ENCODE peak calls at places on chromosomes 3 and 15, in five cellular contexts. A, X, R, I and M are unnamed samples.

GRCh38 chr3:50130436-50130835 is 24.7 kb upstream of the SEMA3F start:
- DNase-seq in R (no peak), X (peak; percentile 32), I (no peak), A (no peak), M (no peak)

GRCh38 chr3:137079572-137079971 is 121.8 kb downstream of the IL20RB start:
- DNase-seq in I (no peak), X (no peak), R (no peak), A (no peak), M (no peak)

GRCh38 chr3:39349080-39349479 is 19.6 kb downstream of the CCR8 start:
- DNase-seq in R (no peak), A (no peak), X (no peak), I (no peak), M (no peak)

GRCh38 chr3:26712211-26713026 is 89.8 kb downstream of the LRRC3B start:
- DNase-seq in I (no peak), R (peak; percentile 5), X (no peak), A (no peak), M (no peak)

GRCh38 chr3:108838411-108838810 is 15.8 kb downstream of the TRAT1 start:
- DNase-seq in R (no peak), X (no peak), A (no peak), I (no peak), M (no peak)

GRCh38 chr3:192365571-192365970 is 361.8 kb downstream of the FGF12 start:
- DNase-seq in I (no peak), A (no peak), R (no peak), X (no peak), M (no peak)

GRCh38 chr3:156535162-156535627 is 19.7 kb downstream of the SSR3 start:
- DNase-seq in X (no peak), R (no peak), I (no peak), A (peak; percentile 60), M (peak; percentile 53)

GRCh38 chr3:46989146-46989810 is 9.8 kb downstream of the NBEAL2 start:
- DNase-seq in A (no peak), R (no peak), X (peak; percentile 88), I (no peak), M (no peak)

GRCh38 chr3:73614385-73614784 is 10.4 kb downstream of the PDZRN3 start:
- DNase-seq in X (no peak), A (no peak), R (no peak), I (no peak), M (no peak)

GRCh38 chr3:190807719-190808375 is 54.6 kb downstream of the GMNC start:
- DNase-seq in A (peak; percentile 72), I (no peak), X (no peak), R (no peak), M (no peak)

GRCh38 chr3:119669906-119670570 is 7.2 kb downstream of the COX17 start:
- DNase-seq in I (no peak), A (no peak), X (no peak), R (no peak), M (no peak)

GRCh38 chr15:48459571-48460461 is 128.6 kb downstream of the DUT start:
- DNase-seq in A (no peak), I (no peak), X (no peak), R (no peak), M (no peak)

GRCh38 chr3:162517110-162517509 is 1020.5 kb downstream of the OTOL1 start:
- DNase-seq in A (no peak), R (no peak), I (no peak), X (no peak), M (no peak)

DNA sequence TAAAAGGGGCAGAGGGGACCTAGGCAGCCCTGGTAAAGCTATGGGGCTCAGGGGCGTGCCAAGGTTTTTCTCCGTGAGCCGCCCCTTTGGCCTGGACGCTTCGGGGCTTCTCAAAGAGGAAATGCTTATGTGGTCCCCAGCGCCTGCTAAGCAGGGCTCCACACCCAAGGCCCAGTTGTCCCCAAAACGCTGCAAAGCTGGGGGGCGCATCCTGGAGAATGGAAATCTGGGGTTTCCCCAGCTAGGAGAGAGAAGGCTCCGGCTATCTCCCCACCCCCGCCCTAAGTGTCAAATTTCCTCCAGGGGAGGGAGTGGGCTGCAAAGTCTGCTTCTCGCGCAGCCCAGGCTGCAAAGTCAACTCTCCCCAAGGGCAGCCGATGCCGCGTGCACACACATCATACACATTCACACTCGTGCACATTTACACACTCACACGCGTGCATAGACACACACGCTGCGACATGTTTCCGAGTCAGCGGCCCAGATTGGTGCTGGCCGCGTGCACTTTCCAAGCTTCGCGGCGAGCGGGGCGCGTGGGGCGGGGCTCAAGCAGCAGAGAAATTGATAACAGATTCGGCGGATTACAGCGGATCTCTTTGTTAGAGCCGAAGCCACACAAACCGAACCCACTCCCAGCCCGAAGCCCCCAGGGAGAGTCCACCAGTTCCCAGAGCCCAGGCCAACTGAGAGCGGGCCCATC is 4.5 kb downstream of the WNT5A start:
- DNase-seq in R (no peak), A (peak; percentile 64), X (no peak), I (peak; percentile 19), M (no peak)
- H3K27ac ChIP-seq in R (no peak overlapping the region), A (peak overlapping the region; percentile 66), X (no peak overlapping the region), I (no peak overlapping the region), M (peak overlapping the region; percentile 32)

DNA sequence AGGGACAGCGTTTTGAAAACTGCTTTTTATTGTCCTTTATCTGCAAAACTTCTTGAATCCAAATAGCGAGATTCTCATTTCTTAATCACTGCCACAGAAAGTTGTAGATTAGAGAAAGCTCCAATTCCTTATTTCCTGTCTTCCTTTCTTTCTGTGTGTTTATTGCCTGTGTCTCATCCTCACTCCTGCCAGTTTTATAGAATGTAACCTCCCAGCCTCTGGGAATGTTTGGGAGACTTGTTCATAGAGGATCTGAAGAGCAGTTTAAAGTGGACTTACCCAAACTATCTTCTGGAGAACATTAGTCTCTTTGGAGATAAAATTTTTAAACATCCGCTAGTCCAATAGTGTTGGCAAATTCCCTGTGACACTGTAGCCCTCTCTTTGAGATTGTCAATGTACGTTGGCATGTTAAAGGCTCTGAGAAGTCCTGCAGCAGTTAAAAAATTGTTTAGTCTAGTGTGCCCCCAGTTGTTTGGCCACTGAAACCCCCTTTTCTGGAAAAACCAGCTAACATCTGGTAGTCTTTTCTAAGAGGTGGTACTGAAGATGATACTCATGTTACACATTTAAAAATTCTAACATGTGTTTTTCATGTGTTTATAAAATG is 50.5 kb downstream of the FLNB start:
- DNase-seq in R (no peak), I (no peak), X (no peak), A (no peak), M (no peak)
- H3K4me3 ChIP-seq in R (no peak overlapping the region), I (no peak overlapping the region), X (no peak overlapping the region), A (no peak overlapping the region), M (no peak overlapping the region)

GRCh38 chr3:123093696-123094095 is 26.9 kb downstream of the PDIA5 start:
- DNase-seq in X (no peak), I (no peak), R (no peak), A (no peak), M (no peak)

GRCh38 chr3:123090700-123091585 is 24.1 kb downstream of the PDIA5 start:
- DNase-seq in R (no peak), I (peak; percentile 39), X (no peak), A (no peak), M (peak; percentile 34)

GRCh38 chr3:123094492-123094891 is 27.7 kb downstream of the PDIA5 start:
- DNase-seq in R (no peak), I (no peak), X (no peak), A (no peak), M (no peak)

GRCh38 chr3:123089611-123090301 is 22.9 kb downstream of the PDIA5 start:
- DNase-seq in X (no peak), A (no peak), R (no peak), I (no peak), M (no peak)

GRCh38 chr3:123092243-123092642 is 25.4 kb downstream of the PDIA5 start:
- DNase-seq in I (no peak), X (no peak), A (no peak), R (no peak), M (no peak)
- H3K27ac ChIP-seq in I (no peak overlapping the region), X (no peak overlapping the region), A (no peak overlapping the region), R (no peak overlapping the region), M (no peak overlapping the region)

GRCh38 chr3:113685124-113685523 is 11.3 kb downstream of the USF3 start:
- DNase-seq in R (no peak), X (no peak), I (no peak), A (no peak), M (no peak)

GRCh38 chr3:113695426-113695817 is 1.0 kb downstream of the USF3 start:
- DNase-seq in A (no peak), X (no peak), I (no peak), R (no peak), M (no peak)

GRCh38 chr3:113685956-113686721 is 10.3 kb downstream of the USF3 start:
- DNase-seq in R (no peak), A (no peak), X (no peak), I (no peak), M (no peak)

GRCh38 chr3:113695818-113696645 is at the start of gene USF3:
- DNase-seq in X (peak; percentile 94), I (peak; percentile 77), A (peak; percentile 83), R (no peak), M (peak; percentile 80)

GRCh38 chr3:113690482-113690881 is 6.0 kb downstream of the USF3 start:
- DNase-seq in A (no peak), I (no peak), R (no peak), X (no peak), M (no peak)
- H3K4me3 ChIP-seq in A (no peak overlapping the region), I (no peak overlapping the region), R (no peak overlapping the region), X (no peak overlapping the region), M (no peak overlapping the region)